ENCODE peak calls at places on chromosomes 4 and X, in five cellular contexts. N, Y, R, S and E are unnamed samples. For H3F3A, the result is how much of the 10 kb centered on the place peaks cover.

GRCh38 chrX:8010105-8010504 is 82.9 kb upstream of the PNPLA4 start:
- DNase-seq in Y (no peak), R (no peak), S (peak), N (no peak), E (no peak)

GRCh38 chr4:117479673-117480072 is 394.3 kb upstream of the TRAM1L1 start:
- DNase-seq in Y (no peak), N (no peak), S (no peak), R (no peak), E (no peak)

GRCh38 chr4:81375745-81376144 is 96.0 kb downstream of the RASGEF1B start:
- DNase-seq in Y (no peak), S (no peak), R (peak), N (no peak), E (no peak)

GRCh38 chrX:45803383-45803921 is 602.8 kb upstream of the DIPK2B start:
- DNase-seq in N (peak), R (peak), S (no peak), Y (no peak), E (no peak)

GRCh38 chr4:73589261-73589847 is 30.9 kb downstream of the RASSF6 start:
- DNase-seq in Y (no peak), S (no peak), R (peak), N (no peak), E (peak)

GRCh38 chr4:98473046-98473445 is 185.4 kb downstream of the TSPAN5 start:
- DNase-seq in R (no peak), Y (no peak), S (no peak), N (no peak), E (no peak)

GRCh38 chr4:118968006-118968405 is 79.4 kb downstream of the SYNPO2 start:
- DNase-seq in R (peak), Y (no peak), S (peak), N (peak), E (peak)

GRCh38 chr4:144658908-144659307 is 13.0 kb downstream of the HHIP start:
- DNase-seq in R (peak), S (no peak), N (no peak), Y (no peak), E (no peak)

GRCh38 chrX:48761674-48762471 is at the start of gene GLOD5:
- DNase-seq in Y (peak), N (peak), R (peak), S (peak), E (peak)

GRCh38 chrX:72169008-72169728 is 12.4 kb upstream of the PIN4 start:
- DNase-seq in Y (no peak), N (no peak), S (no peak), R (no peak), E (peak)

GRCh38 chr4:150368667-150369066 is 213.3 kb upstream of the MAB21L2 start:
- DNase-seq in Y (peak), N (no peak), S (no peak), R (no peak), E (no peak)

GRCh38 chrX:8815460-8816065 is 14.4 kb upstream of the FAM9A start:
- DNase-seq in S (peak), Y (peak), R (peak), N (no peak), E (peak)

GRCh38 chr4:128658214-128658621 is 151.3 kb upstream of the JADE1 start:
- DNase-seq in Y (no peak), S (no peak), R (no peak), N (no peak), E (peak)

GRCh38 chrX:130637591-130637990 is 235.8 kb downstream of the RBMX2 start:
- DNase-seq in R (no peak), Y (no peak), S (no peak), N (no peak), E (no peak)

GRCh38 chr4:188603646-188604045 is 464.4 kb downstream of the TRIML1 start:
- DNase-seq in R (no peak), S (no peak), N (no peak), Y (no peak), E (no peak)

GRCh38 chrX:134542485-134542884 is 82.5 kb downstream of the HPRT1 start:
- DNase-seq in Y (no peak), S (no peak), R (peak), N (peak), E (no peak)

GRCh38 chrX:48509619-48510018 is 827 bp downstream of the PORCN start:
- DNase-seq in Y (peak), R (no peak), S (no peak), N (no peak), E (no peak)

GRCh38 chrX:77597511-77597910 is 150.3 kb downstream of the FGF16 start:
- DNase-seq in Y (no peak), R (no peak), S (no peak), N (no peak), E (peak)

GRCh38 chr4:139734201-139734874 is 68.7 kb downstream of the MGST2 start:
- DNase-seq in S (peak), R (no peak), N (no peak), Y (no peak), E (no peak)

GRCh38 chrX:54920610-54921426 is at the start of gene TRO:
- DNase-seq in S (peak), N (no peak), Y (peak), R (no peak), E (no peak)

GRCh38 chr4:142373610-142374009 is 472.5 kb downstream of the INPP4B start:
- DNase-seq in N (no peak), S (no peak), Y (no peak), R (peak), E (no peak)

GRCh38 chr4:101961144-101961543 is 170.6 kb downstream of the BANK1 start:
- DNase-seq in S (peak), N (no peak), R (no peak), Y (no peak), E (no peak)

GRCh38 chrX:69238153-69238959 is 73.1 kb upstream of the PJA1 start:
- DNase-seq in Y (peak), N (no peak), R (no peak), S (no peak), E (no peak)

GRCh38 chr4:112516401-112517066 is 554 bp upstream of the NEUROG2 start:
- DNase-seq in N (no peak), Y (peak), R (no peak), S (peak), E (peak)

GRCh38 chr4:134388351-134388750 is 186.8 kb upstream of the PABPC4L start:
- DNase-seq in N (no peak), Y (no peak), S (peak), R (no peak), E (no peak)

GRCh38 chr4:121375262-121375661 is 5.6 kb downstream of the QRFPR start:
- DNase-seq in S (no peak), R (peak), Y (no peak), N (no peak), E (no peak)

GRCh38 chr4:8119877-8120276 is 38.7 kb downstream of the ABLIM2 start:
- DNase-seq in Y (no peak), S (no peak), N (no peak), R (no peak), E (no peak)

GRCh38 chr4:184831153-184831552 is 5.4 kb upstream of the ACSL1 start:
- DNase-seq in N (no peak), Y (no peak), S (no peak), R (peak), E (no peak)

GRCh38 chr4:11546391-11547160 is 117.9 kb upstream of the HS3ST1 start:
- DNase-seq in R (no peak), N (no peak), Y (no peak), S (no peak), E (no peak)

GRCh38 chrX:10160221-10160620 is 3.4 kb downstream of the CLCN4 start:
- DNase-seq in R (no peak), Y (no peak), N (no peak), S (no peak), E (no peak)

GRCh38 chr4:48483777-48484493 is 792 bp downstream of the SLC10A4 start:
- DNase-seq in S (peak), N (no peak), R (no peak), Y (peak), E (no peak)

GRCh38 chrX:18833071-18833731 is 125.8 kb downstream of the PPEF1 start:
- DNase-seq in N (no peak), Y (peak), R (no peak), S (no peak), E (no peak)

GRCh38 chr4:89336818-89337395 is 29.3 kb upstream of the GPRIN3 start:
- DNase-seq in S (no peak), N (no peak), R (no peak), Y (no peak), E (no peak)

GRCh38 chr4:6245246-6246169 is 24.1 kb upstream of the WFS1 start:
- DNase-seq in N (no peak), S (peak), R (no peak), Y (peak), E (no peak)

GRCh38 chrX:45165726-45166125 is 35.0 kb downstream of the DIPK2B start:
- DNase-seq in S (no peak), R (no peak), N (no peak), Y (no peak), E (no peak)

GRCh38 chrX:40479777-40480318 is 100.9 kb upstream of the ATP6AP2 start:
- DNase-seq in R (no peak), S (no peak), Y (no peak), N (no peak), E (no peak)

GRCh38 chrX:40485427-40485826 is 95.3 kb upstream of the ATP6AP2 start:
- DNase-seq in Y (no peak), S (no peak), N (no peak), R (no peak), E (no peak)

GRCh38 chrX:40485973-40486372 is 94.8 kb upstream of the ATP6AP2 start:
- DNase-seq in N (no peak), Y (no peak), R (no peak), S (no peak), E (no peak)

GRCh38 chrX:40484408-40485091 is 96.2 kb upstream of the ATP6AP2 start:
- DNase-seq in N (no peak), S (no peak), Y (no peak), R (no peak), E (no peak)

DNA sequence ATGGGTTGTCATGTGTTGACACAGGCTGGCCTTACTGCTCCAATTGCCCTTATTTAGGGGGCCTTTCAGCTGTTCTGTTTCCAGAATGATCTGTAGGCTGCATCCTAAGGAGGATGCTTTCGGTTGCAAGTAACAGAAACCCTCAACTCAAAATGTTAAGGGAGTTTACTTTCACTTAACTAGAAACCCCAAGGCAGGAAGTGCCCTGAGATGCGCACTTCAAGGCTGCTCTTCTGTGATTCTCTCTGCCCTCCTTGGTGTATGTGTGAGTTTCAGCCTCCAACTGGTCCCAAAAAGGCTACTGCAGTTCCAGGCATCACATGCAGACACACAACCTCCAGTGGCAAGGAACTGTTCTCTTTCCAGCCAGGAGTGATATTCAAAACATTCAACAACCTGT is 97.3 kb upstream of the ATP6AP2 start:
- DNase-seq in S (no peak), R (no peak), N (no peak), Y (no peak), E (no peak)
- H3F3A ChIP-seq in S (under half), R (under half), N (under half), Y (under half), E (under half)

GRCh38 chr4:17762705-17763104 is 18.7 kb downstream of the FAM184B start:
- DNase-seq in R (peak), N (no peak), S (no peak), Y (no peak), E (no peak)
- TF ChIP-seq CTCF in R (peak), N (no peak), S (peak), Y (no peak), E (peak)

GRCh38 chrX:53794181-53794580 is 107.7 kb upstream of the HUWE1 start:
- DNase-seq in S (no peak), R (no peak), N (no peak), Y (no peak), E (no peak)

GRCh38 chrX:53795583-53795982 is 109.1 kb upstream of the HUWE1 start:
- DNase-seq in Y (no peak), R (no peak), N (no peak), S (peak), E (no peak)

DNA sequence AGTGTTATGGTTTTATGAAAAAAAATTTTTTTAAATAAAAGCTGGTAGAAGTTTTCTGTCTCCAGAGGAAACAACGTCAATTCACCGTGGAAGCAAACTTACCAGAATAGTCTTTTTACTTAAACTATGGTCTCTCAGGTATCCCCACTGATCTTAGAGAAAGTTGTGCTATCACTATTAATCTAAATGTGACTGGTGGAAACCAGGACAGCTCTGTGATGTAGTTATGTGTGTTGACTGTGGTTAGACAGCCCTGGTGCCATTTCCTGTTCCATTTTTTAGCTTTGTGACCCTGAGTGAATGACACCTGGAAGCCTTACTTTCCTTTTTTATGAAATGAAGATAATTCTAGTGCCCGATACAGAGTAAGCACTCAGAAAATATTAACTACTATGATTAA is 111.8 kb upstream of the HUWE1 start:
- DNase-seq in S (no peak), N (no peak), Y (no peak), R (no peak), E (peak)
- H3K4me2 ChIP-seq in S (no peak), N (no peak), Y (no peak), R (no peak), E (no peak)

GRCh38 chrX:12953420-12953819 is 21.5 kb upstream of the TMSB4X start:
- DNase-seq in Y (no peak), R (no peak), S (no peak), N (no peak), E (no peak)
- H3F3A ChIP-seq in Y (under half), R (under half), S (under half), N (under half), E (under half)

GRCh38 chrX:15299945-15300851 is 15.2 kb downstream of the ASB11 start:
- DNase-seq in N (no peak), Y (peak), R (peak), S (peak), E (no peak)
- TF ChIP-seq CTCF in N (peak), Y (peak), R (peak), S (peak), E (peak)